ENCODE peak calls at places on chromosomes 6 and 20, in seven cellular contexts. One of them, this sample, is unnamed.

GRCh38 chr20:23008673-23009072 is 26.4 kb upstream of the SSTR4 start:
- DNase-seq in ascending aorta: no peak
- DNase-seq in mesendoderm: no peak
- DNase-seq in activated effector memory CD4-positive, alpha-beta T cell treated with anti-CD3 and anti-CD28 coated beads, Interleukin-2, amount 50 U/mL, for 16 hours: no peak
- DNase-seq in NCI-H510A treated with DMSO at 0.1 percent for 48 hours: no peak
- DNase-seq in ureter: no peak
- DNase-seq in activated gamma-delta T cell treated with Interleukin-2 at 50 U/mL for 16 hours: no peak
- DNase-seq in this sample: no peak

GRCh38 chr20:32983459-32984112 is 20.6 kb downstream of the SUN5 start:
- DNase-seq in ascending aorta: no peak
- DNase-seq in mesendoderm: no peak
- DNase-seq in activated effector memory CD4-positive, alpha-beta T cell treated with anti-CD3 and anti-CD28 coated beads, Interleukin-2, amount 50 U/mL, for 16 hours: peak
- DNase-seq in NCI-H510A treated with DMSO at 0.1 percent for 48 hours: no peak
- DNase-seq in ureter: no peak
- DNase-seq in activated gamma-delta T cell treated with Interleukin-2 at 50 U/mL for 16 hours: no peak
- DNase-seq in this sample: no peak

GRCh38 chr20:61253264-61253639 is 1.2 kb downstream of the CDH4 start:
- DNase-seq in ascending aorta: no peak
- DNase-seq in mesendoderm: peak
- DNase-seq in activated effector memory CD4-positive, alpha-beta T cell treated with anti-CD3 and anti-CD28 coated beads, Interleukin-2, amount 50 U/mL, for 16 hours: no peak
- DNase-seq in NCI-H510A treated with DMSO at 0.1 percent for 48 hours: no peak
- DNase-seq in ureter: no peak
- DNase-seq in activated gamma-delta T cell treated with Interleukin-2 at 50 U/mL for 16 hours: no peak
- DNase-seq in this sample: no peak

GRCh38 chr6:117167520-117168271 is 97.7 kb upstream of the VGLL2 start:
- DNase-seq in ascending aorta: no peak
- DNase-seq in mesendoderm: peak
- DNase-seq in activated effector memory CD4-positive, alpha-beta T cell treated with anti-CD3 and anti-CD28 coated beads, Interleukin-2, amount 50 U/mL, for 16 hours: no peak
- DNase-seq in NCI-H510A treated with DMSO at 0.1 percent for 48 hours: no peak
- DNase-seq in ureter: no peak
- DNase-seq in activated gamma-delta T cell treated with Interleukin-2 at 50 U/mL for 16 hours: no peak
- DNase-seq in this sample: no peak

GRCh38 chr20:1566701-1567100 is 9.2 kb upstream of the SIRPD start:
- DNase-seq in ascending aorta: no peak
- DNase-seq in mesendoderm: no peak
- DNase-seq in activated effector memory CD4-positive, alpha-beta T cell treated with anti-CD3 and anti-CD28 coated beads, Interleukin-2, amount 50 U/mL, for 16 hours: no peak
- DNase-seq in NCI-H510A treated with DMSO at 0.1 percent for 48 hours: no peak
- DNase-seq in ureter: no peak
- DNase-seq in activated gamma-delta T cell treated with Interleukin-2 at 50 U/mL for 16 hours: no peak
- DNase-seq in this sample: no peak

GRCh38 chr20:19986419-19986818 is 30.7 kb upstream of the NAA20 start:
- DNase-seq in ascending aorta: no peak
- DNase-seq in mesendoderm: no peak
- DNase-seq in activated effector memory CD4-positive, alpha-beta T cell treated with anti-CD3 and anti-CD28 coated beads, Interleukin-2, amount 50 U/mL, for 16 hours: no peak
- DNase-seq in NCI-H510A treated with DMSO at 0.1 percent for 48 hours: no peak
- DNase-seq in ureter: no peak
- DNase-seq in activated gamma-delta T cell treated with Interleukin-2 at 50 U/mL for 16 hours: no peak
- DNase-seq in this sample: no peak

GRCh38 chr20:37202267-37202943 is 23.1 kb upstream of the MROH8 start:
- DNase-seq in ascending aorta: no peak
- DNase-seq in mesendoderm: peak
- DNase-seq in activated effector memory CD4-positive, alpha-beta T cell treated with anti-CD3 and anti-CD28 coated beads, Interleukin-2, amount 50 U/mL, for 16 hours: no peak
- DNase-seq in NCI-H510A treated with DMSO at 0.1 percent for 48 hours: peak
- DNase-seq in ureter: peak
- DNase-seq in activated gamma-delta T cell treated with Interleukin-2 at 50 U/mL for 16 hours: no peak
- DNase-seq in this sample: no peak

GRCh38 chr6:117352466-117353081 is 73.2 kb downstream of the ROS1 start:
- DNase-seq in ascending aorta: no peak
- DNase-seq in mesendoderm: peak
- DNase-seq in activated effector memory CD4-positive, alpha-beta T cell treated with anti-CD3 and anti-CD28 coated beads, Interleukin-2, amount 50 U/mL, for 16 hours: no peak
- DNase-seq in NCI-H510A treated with DMSO at 0.1 percent for 48 hours: no peak
- DNase-seq in ureter: no peak
- DNase-seq in activated gamma-delta T cell treated with Interleukin-2 at 50 U/mL for 16 hours: no peak
- DNase-seq in this sample: no peak

GRCh38 chr6:119190176-119190575 is 111.7 kb upstream of the FAM184A start:
- DNase-seq in ascending aorta: no peak
- DNase-seq in mesendoderm: no peak
- DNase-seq in activated effector memory CD4-positive, alpha-beta T cell treated with anti-CD3 and anti-CD28 coated beads, Interleukin-2, amount 50 U/mL, for 16 hours: no peak
- DNase-seq in NCI-H510A treated with DMSO at 0.1 percent for 48 hours: no peak
- DNase-seq in ureter: no peak
- DNase-seq in activated gamma-delta T cell treated with Interleukin-2 at 50 U/mL for 16 hours: no peak
- DNase-seq in this sample: no peak

GRCh38 chr6:25486580-25486979 is 165.4 kb upstream of the SCGN start:
- DNase-seq in ascending aorta: no peak
- DNase-seq in mesendoderm: no peak
- DNase-seq in activated effector memory CD4-positive, alpha-beta T cell treated with anti-CD3 and anti-CD28 coated beads, Interleukin-2, amount 50 U/mL, for 16 hours: no peak
- DNase-seq in NCI-H510A treated with DMSO at 0.1 percent for 48 hours: peak
- DNase-seq in ureter: no peak
- DNase-seq in activated gamma-delta T cell treated with Interleukin-2 at 50 U/mL for 16 hours: no peak
- DNase-seq in this sample: no peak

GRCh38 chr20:7714549-7714948 is 225.7 kb downstream of the HAO1 start:
- DNase-seq in ascending aorta: no peak
- DNase-seq in mesendoderm: no peak
- DNase-seq in activated effector memory CD4-positive, alpha-beta T cell treated with anti-CD3 and anti-CD28 coated beads, Interleukin-2, amount 50 U/mL, for 16 hours: no peak
- DNase-seq in NCI-H510A treated with DMSO at 0.1 percent for 48 hours: no peak
- DNase-seq in ureter: no peak
- DNase-seq in activated gamma-delta T cell treated with Interleukin-2 at 50 U/mL for 16 hours: no peak
- DNase-seq in this sample: no peak

GRCh38 chr20:21509079-21509596 is 4.7 kb downstream of the NKX2-2 start:
- DNase-seq in ascending aorta: no peak
- DNase-seq in mesendoderm: no peak
- DNase-seq in activated effector memory CD4-positive, alpha-beta T cell treated with anti-CD3 and anti-CD28 coated beads, Interleukin-2, amount 50 U/mL, for 16 hours: no peak
- DNase-seq in NCI-H510A treated with DMSO at 0.1 percent for 48 hours: no peak
- DNase-seq in ureter: no peak
- DNase-seq in activated gamma-delta T cell treated with Interleukin-2 at 50 U/mL for 16 hours: no peak
- DNase-seq in this sample: no peak

GRCh38 chr6:79544939-79545450 is 7.8 kb upstream of the LCA5 start:
- DNase-seq in ascending aorta: peak
- DNase-seq in mesendoderm: peak
- DNase-seq in activated effector memory CD4-positive, alpha-beta T cell treated with anti-CD3 and anti-CD28 coated beads, Interleukin-2, amount 50 U/mL, for 16 hours: no peak
- DNase-seq in NCI-H510A treated with DMSO at 0.1 percent for 48 hours: peak
- DNase-seq in ureter: peak
- DNase-seq in activated gamma-delta T cell treated with Interleukin-2 at 50 U/mL for 16 hours: no peak
- DNase-seq in this sample: peak

GRCh38 chr6:168212322-168212721 is 107.3 kb downstream of the DACT2 start:
- DNase-seq in ascending aorta: no peak
- DNase-seq in mesendoderm: no peak
- DNase-seq in activated effector memory CD4-positive, alpha-beta T cell treated with anti-CD3 and anti-CD28 coated beads, Interleukin-2, amount 50 U/mL, for 16 hours: no peak
- DNase-seq in NCI-H510A treated with DMSO at 0.1 percent for 48 hours: no peak
- DNase-seq in ureter: no peak
- DNase-seq in activated gamma-delta T cell treated with Interleukin-2 at 50 U/mL for 16 hours: no peak
- DNase-seq in this sample: no peak

GRCh38 chr6:33774774-33775173 is 14.2 kb downstream of the LEMD2 start:
- DNase-seq in ascending aorta: no peak
- DNase-seq in mesendoderm: no peak
- DNase-seq in activated effector memory CD4-positive, alpha-beta T cell treated with anti-CD3 and anti-CD28 coated beads, Interleukin-2, amount 50 U/mL, for 16 hours: no peak
- DNase-seq in NCI-H510A treated with DMSO at 0.1 percent for 48 hours: no peak
- DNase-seq in ureter: no peak
- DNase-seq in activated gamma-delta T cell treated with Interleukin-2 at 50 U/mL for 16 hours: no peak
- DNase-seq in this sample: no peak

GRCh38 chr6:29553268-29554057 is 6.1 kb downstream of the UBD start:
- DNase-seq in ascending aorta: no peak
- DNase-seq in mesendoderm: peak
- DNase-seq in activated effector memory CD4-positive, alpha-beta T cell treated with anti-CD3 and anti-CD28 coated beads, Interleukin-2, amount 50 U/mL, for 16 hours: peak
- DNase-seq in NCI-H510A treated with DMSO at 0.1 percent for 48 hours: no peak
- DNase-seq in ureter: peak
- DNase-seq in activated gamma-delta T cell treated with Interleukin-2 at 50 U/mL for 16 hours: no peak
- DNase-seq in this sample: peak

GRCh38 chr6:75480425-75480824 is 13.2 kb downstream of the FILIP1 start:
- DNase-seq in ascending aorta: no peak
- DNase-seq in mesendoderm: no peak
- DNase-seq in activated effector memory CD4-positive, alpha-beta T cell treated with anti-CD3 and anti-CD28 coated beads, Interleukin-2, amount 50 U/mL, for 16 hours: no peak
- DNase-seq in NCI-H510A treated with DMSO at 0.1 percent for 48 hours: no peak
- DNase-seq in ureter: no peak
- DNase-seq in activated gamma-delta T cell treated with Interleukin-2 at 50 U/mL for 16 hours: no peak
- DNase-seq in this sample: no peak